ENCODE peak calls at places on chromosomes 2 and 18, in six cellular contexts. Z is cardiac muscle cell, B is A549, L is GM12865, A is hepatocyte, Y is fibroblast of pulmonary artery. V is an unnamed sample.

GRCh38 chr18:42614619-42615293 is 500.7 kb downstream of the RIT2 start:
- DNase-seq in Z (peak), B (no peak), L (no peak), A (peak), Y (peak), V (no peak)

GRCh38 chr2:206858972-206859739 is 80.2 kb upstream of the CPO start:
- DNase-seq in Z (no peak), B (no peak), L (no peak), A (no peak), Y (no peak), V (no peak)

GRCh38 chr18:67135981-67136380 is 380.5 kb downstream of the DSEL start:
- DNase-seq in Z (no peak), B (no peak), L (no peak), A (no peak), Y (no peak), V (no peak)

GRCh38 chr18:9508446-9509025 is 33.2 kb downstream of the RALBP1 start:
- DNase-seq in Z (no peak), B (no peak), L (no peak), A (no peak), Y (no peak), V (no peak)

GRCh38 chr2:144241801-144242200 is 278.1 kb downstream of the ZEB2 start:
- DNase-seq in Z (no peak), B (no peak), L (peak), A (no peak), Y (no peak), V (no peak)

GRCh38 chr18:26482567-26482966 is 65.8 kb downstream of the KCTD1 start:
- DNase-seq in Z (no peak), B (no peak), L (no peak), A (no peak), Y (no peak), V (no peak)

GRCh38 chr18:28120811-28121210 is 56.1 kb downstream of the CDH2 start:
- DNase-seq in Z (no peak), B (no peak), L (no peak), A (no peak), Y (no peak), V (no peak)

GRCh38 chr18:7177131-7177744 is 53.7 kb upstream of the LRRC30 start:
- DNase-seq in Z (peak), B (peak), L (no peak), A (peak), Y (peak), V (no peak)

GRCh38 chr2:46352621-46353020 is 55.4 kb downstream of the EPAS1 start:
- DNase-seq in Z (no peak), B (no peak), L (no peak), A (no peak), Y (no peak), V (no peak)

GRCh38 chr2:185137700-185138099 is 539.4 kb downstream of the ZNF804A start:
- DNase-seq in Z (no peak), B (no peak), L (no peak), A (no peak), Y (no peak), V (no peak)

GRCh38 chr2:241770185-241770935 is 6.3 kb upstream of the GAL3ST2 start:
- DNase-seq in Z (no peak), B (no peak), L (no peak), A (peak), Y (no peak), V (no peak)

GRCh38 chr2:142323206-142323605 is 192.4 kb upstream of the LRP1B start:
- DNase-seq in Z (no peak), B (no peak), L (no peak), A (no peak), Y (no peak), V (no peak)

GRCh38 chr2:61707984-61708852 is 145.6 kb downstream of the FAM161A start:
- DNase-seq in Z (peak), B (peak), L (peak), A (peak), Y (peak), V (peak)

GRCh38 chr2:104733544-104733943 is 120.4 kb upstream of the POU3F3 start:
- DNase-seq in Z (no peak), B (peak), L (peak), A (peak), Y (no peak), V (peak)

GRCh38 chr2:70247364-70248144 is 874 bp downstream of the TIA1 start:
- DNase-seq in Z (peak), B (no peak), L (peak), A (peak), Y (peak), V (no peak)

GRCh38 chr2:233967163-233967562 is 50.0 kb downstream of the TRPM8 start:
- DNase-seq in Z (no peak), B (no peak), L (no peak), A (no peak), Y (no peak), V (no peak)

GRCh38 chr2:84969511-84970265 is 1.3 kb upstream of the KCMF1 start:
- DNase-seq in Z (peak), B (no peak), L (peak), A (no peak), Y (peak), V (no peak)

GRCh38 chr2:43233218-43234212 is 7.1 kb upstream of the ZFP36L2 start:
- DNase-seq in Z (no peak), B (no peak), L (no peak), A (no peak), Y (no peak), V (no peak)

GRCh38 chr18:55869965-55870585 is 282.1 kb upstream of the TCF4 start:
- DNase-seq in Z (peak), B (no peak), L (no peak), A (no peak), Y (peak), V (no peak)

GRCh38 chr2:112305132-112305531 is 29.7 kb downstream of the ZC3H6 start:
- DNase-seq in Z (no peak), B (no peak), L (no peak), A (no peak), Y (no peak), V (no peak)

GRCh38 chr18:26227051-26227672 is 917 bp downstream of the TAF4B start:
- DNase-seq in Z (peak), B (no peak), L (no peak), A (peak), Y (peak), V (no peak)

GRCh38 chr2:236536727-236537398 is 32.8 kb upstream of the ACKR3 start:
- DNase-seq in Z (no peak), B (no peak), L (peak), A (no peak), Y (no peak), V (no peak)

GRCh38 chr2:98086491-98087446 is at the start of gene VWA3B:
- DNase-seq in Z (peak), B (peak), L (peak), A (peak), Y (peak), V (no peak)

GRCh38 chr18:26493021-26493420 is 55.3 kb downstream of the KCTD1 start:
- DNase-seq in Z (peak), B (no peak), L (no peak), A (no peak), Y (peak), V (no peak)

GRCh38 chr2:27584597-27584996 is 1.8 kb downstream of the ZNF512 start:
- DNase-seq in Z (no peak), B (no peak), L (no peak), A (no peak), Y (no peak), V (no peak)

GRCh38 chr18:59238385-59238784 is 18.4 kb downstream of the GRP start:
- DNase-seq in Z (no peak), B (no peak), L (no peak), A (no peak), Y (no peak), V (no peak)

GRCh38 chr2:127665267-127665893 is 9.9 kb downstream of the LIMS2 start:
- DNase-seq in Z (no peak), B (no peak), L (no peak), A (no peak), Y (no peak), V (no peak)

GRCh38 chr2:127664895-127665225 is 10.5 kb downstream of the LIMS2 start:
- DNase-seq in Z (no peak), B (no peak), L (no peak), A (no peak), Y (no peak), V (no peak)

GRCh38 chr2:127662937-127663565 is 12.3 kb downstream of the LIMS2 start:
- DNase-seq in Z (no peak), B (no peak), L (no peak), A (no peak), Y (no peak), V (no peak)

GRCh38 chr2:127663566-127664064 is 11.7 kb downstream of the LIMS2 start:
- DNase-seq in Z (no peak), B (no peak), L (no peak), A (no peak), Y (no peak), V (no peak)

GRCh38 chr2:127664065-127664894 is 11.1 kb downstream of the LIMS2 start:
- DNase-seq in Z (no peak), B (no peak), L (no peak), A (no peak), Y (no peak), V (no peak)
- H3K4me3 ChIP-seq in Z (no peak), B (no peak), L (no peak), A (no peak), Y (no peak), V (no peak)

GRCh38 chr2:5367321-5367720 is 324.9 kb upstream of the SOX11 start:
- DNase-seq in Z (no peak), B (no peak), L (no peak), A (no peak), Y (no peak), V (no peak)

GRCh38 chr2:5374736-5375135 is 317.4 kb upstream of the SOX11 start:
- DNase-seq in Z (no peak), B (no peak), L (no peak), A (peak), Y (no peak), V (no peak)

GRCh38 chr2:5368263-5368662 is 323.9 kb upstream of the SOX11 start:
- DNase-seq in Z (no peak), B (no peak), L (no peak), A (no peak), Y (no peak), V (no peak)

DNA sequence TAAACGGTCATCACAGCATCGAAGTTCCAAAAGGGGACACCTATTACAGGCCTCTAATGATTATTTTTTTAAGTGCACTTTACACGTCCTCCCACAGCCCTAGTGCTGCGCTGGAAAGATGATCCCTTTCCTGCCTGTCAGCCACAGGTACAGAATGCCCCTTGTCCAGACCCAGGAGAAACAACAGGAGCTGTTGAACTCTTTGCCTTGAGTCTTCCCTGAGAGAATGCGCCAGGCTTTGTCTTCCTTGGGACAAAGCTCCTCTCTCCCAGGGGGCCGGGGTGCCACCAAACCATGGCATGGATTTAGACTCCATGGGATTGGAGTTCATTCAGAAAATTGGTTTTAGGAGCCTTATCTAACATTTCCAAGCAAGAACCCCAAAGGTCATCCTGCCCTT is 319.0 kb upstream of the SOX11 start:
- DNase-seq in Z (no peak), B (no peak), L (no peak), A (peak), Y (no peak), V (no peak)
- H3K4me3 ChIP-seq in Z (peak), B (no peak), L (no peak), A (no peak), Y (no peak), V (no peak)

GRCh38 chr18:48135436-48135966 is 205.0 kb upstream of the SMAD2 start:
- DNase-seq in Z (no peak), B (no peak), L (no peak), A (no peak), Y (no peak), V (no peak)
- H3K4me3 ChIP-seq in Z (peak), B (peak), L (no peak), A (peak), Y (no peak), V (no peak)

GRCh38 chr2:48795065-48795464 is 39.5 kb upstream of the LHCGR start:
- DNase-seq in Z (no peak), B (no peak), L (no peak), A (no peak), Y (no peak), V (no peak)
- H3K4me3 ChIP-seq in Z (no peak), B (no peak), L (no peak), A (no peak), Y (no peak), V (no peak)

GRCh38 chr2:10043906-10044601 is 704 bp downstream of the KLF11 start:
- DNase-seq in Z (peak), B (peak), L (peak), A (peak), Y (peak), V (no peak)
- H3K4me3 ChIP-seq in Z (peak), B (peak), L (peak), A (peak), Y (peak), V (no peak)

GRCh38 chr2:24496959-24497358 is 5.9 kb downstream of the NCOA1 start:
- DNase-seq in Z (no peak), B (no peak), L (no peak), A (no peak), Y (no peak), V (no peak)

GRCh38 chr2:24493713-24494112 is 2.7 kb downstream of the NCOA1 start:
- DNase-seq in Z (peak), B (no peak), L (no peak), A (peak), Y (peak), V (no peak)

GRCh38 chr2:24492283-24493272 is 1.5 kb downstream of the NCOA1 start:
- DNase-seq in Z (peak), B (no peak), L (peak), A (peak), Y (peak), V (no peak)

GRCh38 chr2:24495451-24495850 is 4.4 kb downstream of the NCOA1 start:
- DNase-seq in Z (no peak), B (no peak), L (no peak), A (no peak), Y (no peak), V (no peak)

GRCh38 chr2:24494415-24494814 is 3.4 kb downstream of the NCOA1 start:
- DNase-seq in Z (no peak), B (no peak), L (no peak), A (peak), Y (no peak), V (no peak)
- H3K4me3 ChIP-seq in Z (no peak), B (no peak), L (no peak), A (no peak), Y (no peak), V (no peak)

GRCh38 chr2:8837795-8838140 is 355 bp upstream of the KIDINS220 start:
- DNase-seq in Z (no peak), B (no peak), L (no peak), A (no peak), Y (no peak), V (no peak)
- H3K4me3 ChIP-seq in Z (peak), B (peak), L (peak), A (no peak), Y (peak), V (no peak)

V was measured in GM12864.